ENCODE peak calls at places on chromosomes 16 and 17, in eight cellular contexts. W, T, Z, J, B, M, Q and A are unnamed samples. For H3K36me3 and H3K27me3, the result is how much of the 10 kb centered on the place peaks cover.

GRCh38 chr17:72338847-72339790 is 218.3 kb downstream of the SOX9 start:
- DNase-seq in W (no peak), T (no peak), Z (no peak), J (no peak), B (no peak), M (peak), Q (peak), A (peak)

GRCh38 chr16:7351572-7351971 is 18.9 kb downstream of the RBFOX1 start:
- DNase-seq in W (no peak), T (no peak), Z (no peak), J (no peak), B (no peak), M (no peak), Q (no peak), A (no peak)

GRCh38 chr17:68048996-68049395 is 13.5 kb downstream of the KPNA2 start:
- DNase-seq in W (no peak), T (no peak), Z (no peak), J (no peak), B (no peak), M (no peak), Q (no peak), A (no peak)

GRCh38 chr17:21573961-21574610 is 118.2 kb upstream of the KCNJ18 start:
- DNase-seq in W (no peak), T (no peak), Z (peak), J (peak), B (peak), M (peak), Q (no peak), A (no peak)

GRCh38 chr17:11644265-11645212 is 46.3 kb downstream of the DNAH9 start:
- DNase-seq in W (peak), T (peak), Z (no peak), J (no peak), B (no peak), M (peak), Q (peak), A (peak)

GRCh38 chr16:89511352-89511751 is 3.1 kb downstream of the SPG7 start:
- DNase-seq in W (no peak), T (no peak), Z (no peak), J (no peak), B (no peak), M (no peak), Q (no peak), A (no peak)

GRCh38 chr16:31705371-31705770 is 168.2 kb upstream of the ZNF267 start:
- DNase-seq in W (no peak), T (no peak), Z (no peak), J (no peak), B (no peak), M (no peak), Q (no peak), A (no peak)

GRCh38 chr16:84559311-84559932 is 55.0 kb upstream of the MEAK7 start:
- DNase-seq in W (no peak), T (no peak), Z (no peak), J (no peak), B (peak), M (no peak), Q (no peak), A (no peak)

GRCh38 chr16:58556678-58557077 is 41.4 kb downstream of the SETD6 start:
- DNase-seq in W (no peak), T (no peak), Z (no peak), J (no peak), B (no peak), M (peak), Q (peak), A (no peak)

GRCh38 chr17:16215965-16216316 is 607 bp upstream of the NCOR1 start:
- DNase-seq in W (peak), T (no peak), Z (peak), J (peak), B (no peak), M (no peak), Q (no peak), A (peak)

GRCh38 chr16:3578610-3579551 is 1.7 kb upstream of the NLRC3 start:
- DNase-seq in W (no peak), T (no peak), Z (peak), J (no peak), B (peak), M (no peak), Q (peak), A (no peak)

GRCh38 chr16:50244140-50244503 is 22.2 kb upstream of the ADCY7 start:
- DNase-seq in W (no peak), T (no peak), Z (no peak), J (no peak), B (no peak), M (peak), Q (no peak), A (no peak)

GRCh38 chr17:76009447-76009846 is 8.8 kb downstream of the CDK3 start:
- DNase-seq in W (no peak), T (no peak), Z (no peak), J (no peak), B (no peak), M (no peak), Q (no peak), A (no peak)

GRCh38 chr17:40323317-40323716 is 14.3 kb downstream of the RARA start:
- DNase-seq in W (no peak), T (no peak), Z (no peak), J (no peak), B (no peak), M (no peak), Q (no peak), A (no peak)

GRCh38 chr17:75909051-75909811 is 4.5 kb upstream of the MRPL38 start:
- DNase-seq in W (no peak), T (peak), Z (no peak), J (no peak), B (no peak), M (no peak), Q (no peak), A (no peak)

GRCh38 chr16:72101195-72101594 is 7.5 kb downstream of the DHX38 start:
- DNase-seq in W (no peak), T (no peak), Z (no peak), J (no peak), B (no peak), M (no peak), Q (no peak), A (no peak)

GRCh38 chr16:72108353-72109102 is 14.9 kb downstream of the DHX38 start:
- DNase-seq in W (no peak), T (no peak), Z (no peak), J (no peak), B (no peak), M (no peak), Q (no peak), A (no peak)

GRCh38 chr16:72105978-72106377 is 12.3 kb downstream of the DHX38 start:
- DNase-seq in W (no peak), T (no peak), Z (no peak), J (no peak), B (no peak), M (no peak), Q (no peak), A (no peak)

GRCh38 chr16:72107371-72107770 is 13.7 kb downstream of the DHX38 start:
- DNase-seq in W (no peak), T (no peak), Z (no peak), J (no peak), B (no peak), M (no peak), Q (no peak), A (no peak)

GRCh38 chr16:72104905-72105304 is 11.3 kb downstream of the DHX38 start:
- DNase-seq in W (no peak), T (no peak), Z (no peak), J (no peak), B (no peak), M (no peak), Q (no peak), A (no peak)
- H3K36me3 ChIP-seq in W (half or more), T (half or more), Z (half or more), J (half or more), B (under half), M (half or more), Q (half or more), A (half or more)

GRCh38 chr17:28471531-28472342 is 1.7 kb upstream of the SLC13A2 start:
- DNase-seq in W (no peak), T (no peak), Z (no peak), J (peak), B (no peak), M (no peak), Q (no peak), A (no peak)

GRCh38 chr17:28471127-28471453 is 2.4 kb upstream of the SLC13A2 start:
- DNase-seq in W (no peak), T (no peak), Z (no peak), J (no peak), B (no peak), M (no peak), Q (no peak), A (no peak)

GRCh38 chr17:28468781-28469180 is 4.7 kb upstream of the SLC13A2 start:
- DNase-seq in W (no peak), T (no peak), Z (no peak), J (no peak), B (no peak), M (no peak), Q (no peak), A (no peak)

GRCh38 chr17:28469376-28469775 is 4.1 kb upstream of the SLC13A2 start:
- DNase-seq in W (no peak), T (no peak), Z (no peak), J (peak), B (no peak), M (no peak), Q (no peak), A (no peak)

GRCh38 chr17:28470266-28471126 is 2.9 kb upstream of the SLC13A2 start:
- DNase-seq in W (no peak), T (no peak), Z (no peak), J (peak), B (no peak), M (no peak), Q (no peak), A (no peak)
- H3K27me3 ChIP-seq in W (under half), T (under half), Z (under half), J (under half), B (under half), M (half or more), Q (under half), A (under half)

DNA sequence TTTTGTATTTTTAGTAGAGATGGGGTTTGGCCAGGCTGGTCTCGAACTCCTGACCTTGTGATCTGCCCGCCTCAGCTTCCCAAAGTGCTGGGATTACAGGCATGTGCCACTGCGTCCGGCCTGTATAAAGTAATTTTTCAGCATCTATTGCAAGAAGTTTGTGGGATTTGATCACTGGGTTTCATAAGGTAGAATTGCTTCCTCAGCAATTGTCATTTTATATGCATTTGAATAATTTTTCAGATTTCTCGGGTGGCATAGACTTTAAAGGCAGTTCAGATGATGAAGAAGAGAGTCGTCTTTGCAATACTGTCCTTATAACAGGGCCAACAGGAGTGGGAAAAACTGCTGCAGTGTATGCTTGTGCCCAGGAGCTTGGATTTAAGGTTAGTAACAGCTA is 37.0 kb downstream of the TEFM start:
- DNase-seq in W (no peak), T (no peak), Z (no peak), J (no peak), B (no peak), M (no peak), Q (no peak), A (no peak)
- H3K36me3 ChIP-seq in W (half or more), T (under half), Z (under half), J (under half), B (under half), M (under half), Q (under half), A (half or more)

DNA sequence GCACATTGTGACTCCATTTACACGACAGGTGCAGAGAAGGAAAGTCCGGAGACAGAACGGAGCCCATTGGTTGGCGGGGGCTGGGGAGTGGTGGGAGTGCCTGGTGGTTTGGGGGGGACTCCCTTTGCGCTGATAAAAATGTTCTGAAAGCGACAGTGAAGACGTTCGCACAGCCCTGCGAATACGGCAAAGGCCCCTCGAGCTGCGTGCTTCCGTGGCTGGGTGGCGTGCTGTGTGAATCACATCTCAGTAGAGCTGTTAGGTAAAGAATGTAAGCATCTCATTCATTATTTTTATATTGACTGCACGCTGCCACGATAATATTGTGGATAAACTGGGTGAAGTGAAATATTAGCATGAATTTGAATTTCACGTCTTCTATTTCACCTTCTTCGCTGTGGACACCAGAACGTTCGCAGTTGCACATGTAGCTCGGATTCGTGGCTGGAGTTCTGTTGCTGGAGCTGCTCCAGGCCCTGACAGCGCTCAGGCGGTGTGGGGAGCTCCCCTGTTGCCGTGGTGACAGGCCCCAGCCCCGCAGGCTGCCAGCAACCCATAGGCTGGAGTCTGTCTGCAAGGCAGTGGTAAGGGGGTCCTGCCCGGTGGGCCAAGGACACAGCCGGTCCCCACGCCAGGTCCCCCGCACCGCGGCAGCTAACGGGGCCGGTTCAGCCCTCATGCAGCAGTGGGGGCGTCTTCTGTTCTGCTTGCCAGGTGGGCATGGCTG is 44.6 kb downstream of the SOX8 start:
- DNase-seq in W (no peak), T (no peak), Z (no peak), J (no peak), B (no peak), M (no peak), Q (no peak), A (no peak)
- H3K27me3 ChIP-seq in W (under half), T (under half), Z (under half), J (under half), B (half or more), M (under half), Q (under half), A (under half)

GRCh38 chr17:3951003-3951402 is 13.2 kb downstream of the ATP2A3 start:
- DNase-seq in W (no peak), T (no peak), Z (no peak), J (no peak), B (no peak), M (no peak), Q (no peak), A (no peak)
- H3K36me3 ChIP-seq in W (under half), T (under half), Z (under half), J (under half), B (under half), M (under half), Q (under half), A (under half)

GRCh38 chr16:1142911-1143310 is 10.0 kb upstream of the CACNA1H start:
- DNase-seq in W (no peak), T (no peak), Z (no peak), J (no peak), B (no peak), M (no peak), Q (no peak), A (no peak)

GRCh38 chr16:1140582-1140981 is 12.3 kb upstream of the CACNA1H start:
- DNase-seq in W (no peak), T (no peak), Z (no peak), J (no peak), B (no peak), M (no peak), Q (no peak), A (no peak)

GRCh38 chr16:1141201-1141600 is 11.7 kb upstream of the CACNA1H start:
- DNase-seq in W (no peak), T (no peak), Z (no peak), J (no peak), B (no peak), M (no peak), Q (no peak), A (no peak)

GRCh38 chr16:1143761-1144450 is 9.0 kb upstream of the CACNA1H start:
- DNase-seq in W (no peak), T (no peak), Z (no peak), J (no peak), B (no peak), M (no peak), Q (no peak), A (no peak)

GRCh38 chr16:1141716-1142115 is 11.2 kb upstream of the CACNA1H start:
- DNase-seq in W (no peak), T (no peak), Z (no peak), J (no peak), B (no peak), M (no peak), Q (no peak), A (no peak)
- H3K27me3 ChIP-seq in W (under half), T (under half), Z (under half), J (under half), B (half or more), M (under half), Q (under half), A (under half)

GRCh38 chr16:55341681-55342080 is 17.7 kb downstream of the IRX6 start:
- DNase-seq in W (no peak), T (no peak), Z (no peak), J (no peak), B (no peak), M (no peak), Q (no peak), A (no peak)
- H3K36me3 ChIP-seq in W (under half), T (under half), Z (under half), J (under half), B (under half), M (under half), Q (under half), A (under half)

DNA sequence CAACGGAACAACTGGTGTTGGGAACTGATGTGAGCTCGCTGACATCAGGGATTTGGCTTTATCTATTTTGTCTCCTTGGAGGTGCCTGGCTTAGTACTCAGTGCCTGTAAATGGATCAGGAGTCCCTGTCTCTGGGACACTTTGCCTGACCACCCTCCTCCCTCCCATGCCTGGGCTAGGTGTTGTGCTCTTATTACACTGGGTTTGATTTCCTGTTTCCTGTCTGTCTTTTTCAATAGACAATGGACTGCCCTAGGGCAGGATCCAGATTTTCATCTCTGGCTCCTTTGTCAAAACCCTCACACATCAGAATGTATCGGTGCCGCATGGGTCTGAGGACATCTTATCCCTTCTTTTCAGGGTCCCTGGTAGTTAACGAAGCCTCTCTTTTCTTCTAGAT is 223.6 kb upstream of the ASIC2 start:
- DNase-seq in W (no peak), T (no peak), Z (no peak), J (no peak), B (no peak), M (no peak), Q (no peak), A (no peak)
- H3K27me3 ChIP-seq in W (under half), T (under half), Z (under half), J (under half), B (under half), M (under half), Q (under half), A (under half)

GRCh38 chr17:50196826-50197225 is 4.6 kb downstream of the COL1A1 start:
- DNase-seq in W (no peak), T (no peak), Z (no peak), J (peak), B (peak), M (peak), Q (peak), A (no peak)
- H3K36me3 ChIP-seq in W (under half), T (under half), Z (under half), J (half or more), B (under half), M (half or more), Q (half or more), A (half or more)

GRCh38 chr17:47252766-47253512 is 688 bp upstream of the ITGB3 start:
- DNase-seq in W (no peak), T (no peak), Z (no peak), J (no peak), B (no peak), M (no peak), Q (no peak), A (no peak)
- H3K27me3 ChIP-seq in W (under half), T (under half), Z (under half), J (under half), B (under half), M (under half), Q (under half), A (under half)